ENCODE peak calls at places on chromosomes 11 and 22, in four cellular contexts. R is endothelial cell, B is cardiac fibroblast, C is fibroblast of lung. M is an unnamed sample.

GRCh38 chr22:30636226-30637077 is 871 bp downstream of the SLC35E4 start:
- DNase-seq in R (peak), B (no peak), C (peak), M (no peak)

GRCh38 chr22:20520093-20520511 is 12.7 kb downstream of the MED15 start:
- DNase-seq in R (no peak), B (no peak), C (peak), M (no peak)

GRCh38 chr11:126140932-126141291 is 70.5 kb downstream of the RPUSD4 start:
- DNase-seq in R (no peak), B (peak), C (peak), M (peak)

GRCh38 chr11:70751142-70751734 is 352.9 kb downstream of the CTTN start:
- DNase-seq in R (no peak), B (no peak), C (peak), M (no peak)

GRCh38 chr22:43776081-43776670 is 35.9 kb downstream of the EFCAB6 start:
- DNase-seq in R (no peak), B (no peak), C (no peak), M (no peak)

GRCh38 chr11:83156150-83156995 is 558 bp upstream of the PCF11 start:
- DNase-seq in R (peak), B (peak), C (peak), M (peak)

GRCh38 chr11:104663190-104664140 is 234.8 kb downstream of the CASP12 start:
- DNase-seq in R (no peak), B (peak), C (no peak), M (no peak)

GRCh38 chr11:47724041-47724729 is 9.0 kb upstream of the AGBL2 start:
- DNase-seq in R (no peak), B (peak), C (peak), M (no peak)

GRCh38 chr11:22346283-22346682 is 8.1 kb downstream of the SLC17A6 start:
- DNase-seq in R (no peak), B (no peak), C (no peak), M (no peak)

GRCh38 chr11:27391336-27392015 is 28.5 kb upstream of the CCDC34 start:
- DNase-seq in R (no peak), B (no peak), C (peak), M (no peak)

GRCh38 chr22:35766654-35767580 is 49.2 kb downstream of the APOL5 start:
- DNase-seq in R (peak), B (peak), C (peak), M (no peak)

GRCh38 chr11:27757953-27758352 is 57.7 kb upstream of the BDNF start:
- DNase-seq in R (no peak), B (peak), C (peak), M (no peak)

GRCh38 chr11:10067629-10068300 is 226.3 kb downstream of the SBF2 start:
- DNase-seq in R (no peak), B (no peak), C (no peak), M (no peak)

GRCh38 chr22:20632518-20632917 is 125.1 kb downstream of the MED15 start:
- DNase-seq in R (no peak), B (no peak), C (no peak), M (no peak)

GRCh38 chr22:29479417-29480261 is at the start of gene NEFH:
- DNase-seq in R (no peak), B (no peak), C (no peak), M (no peak)

GRCh38 chr22:50153756-50154140 is 16.8 kb upstream of the PANX2 start:
- DNase-seq in R (no peak), B (no peak), C (no peak), M (no peak)

GRCh38 chr11:85889676-85890579 is 34.7 kb downstream of the CCDC83 start:
- DNase-seq in R (no peak), B (peak), C (peak), M (no peak)

GRCh38 chr11:62201376-62201775 is 7.1 kb upstream of the SCGB2A1 start:
- DNase-seq in R (no peak), B (no peak), C (no peak), M (no peak)

GRCh38 chr11:10294289-10294953 is 402 bp upstream of the SBF2 start:
- DNase-seq in R (peak), B (peak), C (peak), M (no peak)

GRCh38 chr22:40028098-40028425 is 33.3 kb downstream of the FAM83F start:
- DNase-seq in R (no peak), B (no peak), C (no peak), M (no peak)

GRCh38 chr11:47564933-47565339 is 463 bp upstream of the PTPMT1 start:
- DNase-seq in R (no peak), B (no peak), C (no peak), M (no peak)

GRCh38 chr11:111555255-111555654 is 14.7 kb downstream of the LAYN start:
- DNase-seq in R (no peak), B (no peak), C (peak), M (no peak)

DNA sequence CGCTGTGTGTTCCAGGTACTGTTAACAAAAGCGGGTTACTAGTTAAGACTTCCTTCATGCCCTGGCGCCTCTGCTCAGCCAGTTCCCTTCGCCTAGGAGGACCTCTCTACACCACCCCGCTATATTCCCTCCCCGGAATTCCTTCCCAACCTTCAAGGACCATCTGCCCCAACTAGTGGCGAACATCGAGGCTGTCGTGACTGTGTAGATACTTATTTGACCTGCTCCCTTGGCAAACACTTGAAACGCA is 450 bp upstream of the BCL2L13 start:
- DNase-seq in R (no peak), B (no peak), C (no peak), M (no peak)
- TF ChIP-seq CTCF in R (no peak), B (peak), C (no peak), M (no peak)

DNA sequence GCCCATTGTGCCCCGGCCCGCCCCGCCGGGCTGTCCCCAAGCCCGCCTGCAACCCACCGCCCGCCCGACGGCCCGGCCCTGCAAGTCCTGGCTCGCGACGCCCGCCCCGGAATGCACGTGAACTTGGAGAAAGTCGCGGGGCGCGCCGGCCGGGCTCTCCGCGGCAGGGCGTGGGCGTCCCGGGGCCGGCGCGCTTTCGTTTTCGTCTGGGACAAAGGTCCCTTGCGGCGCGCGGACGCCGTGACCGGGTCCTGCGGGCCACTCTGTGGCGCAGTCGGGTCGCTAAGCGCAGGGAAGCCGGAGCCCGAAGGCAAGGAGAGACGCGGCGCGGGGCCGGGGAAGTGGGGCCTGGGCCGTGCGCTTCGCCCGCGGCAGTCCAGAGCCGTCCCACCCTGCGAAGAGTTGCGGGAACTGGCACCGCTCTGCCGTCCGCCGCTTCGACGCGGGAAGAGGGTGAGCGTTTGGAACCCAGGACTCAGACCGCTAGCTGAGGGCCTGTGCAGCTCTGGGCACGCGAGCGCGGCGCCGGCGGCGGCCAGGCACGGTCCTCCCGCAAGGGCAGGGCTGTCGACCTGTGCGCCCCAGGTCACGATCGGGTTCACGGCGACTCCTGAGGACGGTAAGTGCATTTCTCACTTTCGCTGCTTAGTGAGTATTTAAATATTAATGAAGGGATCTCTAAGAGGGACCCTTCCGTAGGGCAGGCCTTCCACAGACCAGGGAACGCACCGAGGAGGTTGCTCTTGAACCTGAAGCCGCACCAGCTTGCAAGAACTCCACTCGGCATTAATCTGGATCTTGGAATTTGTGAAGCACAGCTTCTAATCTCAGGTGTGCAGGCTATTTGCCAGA is 78.1 kb upstream of the PPARA start:
- DNase-seq in R (no peak), B (peak), C (peak), M (no peak)
- TF ChIP-seq CTCF in R (no peak), B (no peak), C (no peak), M (no peak)

GRCh38 chr11:559712-560304 is 730 bp downstream of the LMNTD2 start:
- DNase-seq in R (no peak), B (no peak), C (no peak), M (no peak)

GRCh38 chr11:560305-561147 is at the start of the genes LMNTD2 and RASSF7:
- DNase-seq in R (peak), B (peak), C (peak), M (peak)

GRCh38 chr11:558503-558902 is 2.0 kb downstream of the LMNTD2 start:
- DNase-seq in R (no peak), B (no peak), C (no peak), M (no peak)

GRCh38 chr11:557328-558132 is 3.0 kb downstream of the LMNTD2 start:
- DNase-seq in R (no peak), B (no peak), C (no peak), M (no peak)

GRCh38 chr11:559020-559620 is 1.4 kb downstream of the LMNTD2 start:
- DNase-seq in R (no peak), B (no peak), C (no peak), M (no peak)
- TF ChIP-seq CTCF in R (no peak), B (no peak), C (no peak), M (no peak)

DNA sequence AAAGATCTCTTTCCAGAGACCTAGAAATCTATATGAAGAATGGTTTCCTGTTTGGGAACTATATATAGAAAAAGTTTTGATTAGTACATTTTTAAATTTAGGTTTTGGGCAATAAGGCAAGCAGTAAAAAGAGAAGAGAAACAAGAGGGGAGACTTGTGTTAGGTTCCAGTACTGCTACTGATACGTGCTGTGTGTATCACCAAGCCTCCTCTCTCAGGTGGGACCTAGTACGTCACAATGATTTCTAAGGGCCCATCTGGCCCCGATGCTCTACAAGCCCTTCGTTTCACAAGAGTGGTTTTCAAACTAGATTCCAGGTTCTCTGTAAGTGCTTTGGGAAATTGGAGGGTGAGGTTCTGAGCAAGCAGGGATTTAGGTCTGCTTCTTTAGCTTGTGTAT is 39.2 kb downstream of the USP35 start:
- DNase-seq in R (no peak), B (no peak), C (no peak), M (no peak)
- TF ChIP-seq CTCF in R (no peak), B (no peak), C (no peak), M (no peak)

DNA sequence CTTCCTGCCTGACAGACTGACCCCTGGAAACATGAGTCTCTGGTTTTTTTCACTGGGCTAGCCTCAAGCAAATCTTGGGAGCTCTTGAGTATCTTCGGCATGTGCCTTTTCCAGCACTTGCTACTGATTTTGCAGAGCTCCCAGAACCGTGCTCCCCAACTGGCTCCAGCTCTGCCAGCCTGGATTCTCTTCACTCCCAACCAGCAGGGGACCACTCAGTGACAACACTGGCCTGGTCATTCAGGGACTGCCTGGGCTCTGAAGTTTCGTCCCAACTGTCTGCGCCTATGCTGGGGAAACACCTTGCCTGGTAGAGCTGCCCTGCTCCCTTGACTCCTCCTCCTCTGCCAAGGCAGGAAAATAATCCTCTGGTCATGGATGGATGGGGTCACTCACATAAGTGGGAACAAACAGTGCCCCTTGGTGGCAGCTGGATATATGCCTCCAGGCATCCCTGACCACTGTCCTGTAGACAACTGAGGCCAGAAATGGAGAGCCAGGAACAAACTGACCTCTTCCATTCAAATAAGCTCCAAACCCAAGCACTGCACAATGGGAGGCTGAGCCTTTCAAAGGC is 30.2 kb downstream of the POLDIP3 start:
- DNase-seq in R (no peak), B (no peak), C (no peak), M (no peak)
- TF ChIP-seq CTCF in R (no peak), B (no peak), C (no peak), M (no peak)

DNA sequence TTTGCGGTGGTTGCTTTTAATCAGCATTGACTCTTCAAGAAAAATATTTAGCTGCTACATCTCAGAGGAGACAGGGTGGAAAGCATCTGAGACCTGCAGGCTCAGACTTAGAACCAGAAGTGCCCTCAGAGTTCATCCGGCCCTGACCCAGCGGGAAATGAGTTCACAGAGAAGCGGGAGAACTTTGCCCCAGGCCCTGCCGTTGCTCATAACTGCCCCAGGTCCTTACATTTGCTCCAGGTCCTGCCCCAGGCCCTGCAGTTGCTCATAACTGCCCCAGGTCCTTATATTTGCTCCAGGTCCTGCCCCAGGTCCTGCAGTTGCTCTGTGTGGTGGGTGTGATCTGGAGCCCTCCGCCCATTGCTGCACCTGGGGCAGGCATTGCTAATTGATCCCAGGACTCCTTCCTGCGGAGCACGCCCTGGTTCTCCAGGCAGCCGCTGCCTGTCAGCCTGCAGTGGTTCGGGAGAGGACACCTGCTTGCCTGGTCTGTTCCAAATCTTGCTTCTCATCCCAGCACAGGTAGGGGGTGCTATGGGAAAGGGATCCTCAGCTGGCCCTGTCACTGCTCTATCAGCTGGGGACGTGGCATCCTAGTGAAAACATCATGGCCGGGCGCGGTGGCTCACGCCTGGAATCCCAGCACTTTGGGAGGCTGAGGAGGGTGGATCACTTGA is 58.1 kb upstream of the PPP6R3 start:
- DNase-seq in R (no peak), B (no peak), C (no peak), M (no peak)
- TF ChIP-seq CTCF in R (no peak), B (no peak), C (peak), M (no peak)